ENCODE peak calls at places on chromosomes 16 and 17, in four cellular contexts. L is HepG2, G is GM12878, B is H1. W is an unnamed sample. For H3K36me3, the result is how much of the 10 kb centered on the place peaks cover.

GRCh38 chr17:28901866-28902818 is 737 bp downstream of the DHRS13 start:
- DNase-seq in B (no peak), L (no peak), G (no peak), W (no peak)

GRCh38 chr16:3009568-3010390 is 2.9 kb upstream of the CLDN9 start:
- DNase-seq in L (no peak), G (no peak), B (peak), W (no peak)

GRCh38 chr16:19938536-19938935 is 53.9 kb upstream of the GPRC5B start:
- DNase-seq in G (no peak), L (no peak), B (no peak), W (no peak)

GRCh38 chr17:13597723-13598347 is 3.9 kb downstream of the HS3ST3A1 start:
- DNase-seq in G (no peak), B (no peak), L (peak), W (no peak)

GRCh38 chr16:64864232-64864803 is 257.5 kb downstream of the CDH11 start:
- DNase-seq in L (no peak), B (no peak), G (no peak), W (no peak)

GRCh38 chr16:88527186-88527936 is 42.8 kb upstream of the ZC3H18 start:
- DNase-seq in L (peak), B (peak), G (no peak), W (no peak)

GRCh38 chr16:83475108-83475507 is 332.7 kb upstream of the HSBP1 start:
- DNase-seq in B (no peak), G (no peak), L (no peak), W (no peak)

GRCh38 chr17:79053251-79053925 is 21.2 kb upstream of the ENGASE start:
- DNase-seq in B (no peak), G (no peak), L (no peak), W (no peak)

GRCh38 chr17:82495844-82496528 is 23.5 kb upstream of the FOXK2 start:
- DNase-seq in G (no peak), L (peak), B (peak), W (no peak)

GRCh38 chr17:3888343-3889171 is 4.3 kb downstream of the CAMKK1 start:
- DNase-seq in G (no peak), B (peak), L (no peak), W (no peak)

GRCh38 chr17:50133769-50134099 is 3.8 kb upstream of the SAMD14 start:
- DNase-seq in G (no peak), B (no peak), L (no peak), W (no peak)

GRCh38 chr16:69610356-69610755 is 44.6 kb downstream of the NFAT5 start:
- DNase-seq in B (no peak), L (no peak), G (no peak), W (peak)

GRCh38 chr17:57875109-57876022 is 25.5 kb upstream of the MRPS23 start:
- DNase-seq in G (no peak), B (peak), L (peak), W (no peak)

GRCh38 chr17:78838574-78839005 is 2.0 kb downstream of the USP36 start:
- DNase-seq in G (no peak), B (no peak), L (peak), W (no peak)

GRCh38 chr17:76658387-76658705 is 14.8 kb upstream of the ST6GALNAC1 start:
- DNase-seq in B (no peak), L (no peak), G (no peak), W (no peak)

GRCh38 chr16:82364690-82365089 is 194.7 kb upstream of the MPHOSPH6 start:
- DNase-seq in B (no peak), G (no peak), L (peak), W (no peak)

GRCh38 chr17:81984773-81985410 is 7.5 kb downstream of the ASPSCR1 start:
- DNase-seq in G (no peak), L (no peak), B (no peak), W (no peak)

GRCh38 chr17:11097121-11097520 is 143.9 kb upstream of the SHISA6 start:
- DNase-seq in G (no peak), B (no peak), L (no peak), W (no peak)

GRCh38 chr16:14489460-14489859 is 140.6 kb downstream of the PARN start:
- DNase-seq in L (peak), B (no peak), G (no peak), W (no peak)

GRCh38 chr17:30454635-30455034 is 22.6 kb upstream of the GOSR1 start:
- DNase-seq in G (no peak), L (no peak), B (no peak), W (no peak)

GRCh38 chr17:19386276-19386863 is 620 bp downstream of the MFAP4 start:
- DNase-seq in G (no peak), B (no peak), L (no peak), W (no peak)

GRCh38 chr17:30336369-30337171 is 2.7 kb upstream of the TMIGD1 start:
- DNase-seq in G (no peak), B (peak), L (peak), W (peak)

GRCh38 chr16:85650864-85651811 is 37.6 kb downstream of the GINS2 start:
- DNase-seq in B (no peak), G (no peak), L (no peak), W (no peak)

GRCh38 chr16:56192971-56193936 is 2.0 kb downstream of the GNAO1 start:
- DNase-seq in B (no peak), G (no peak), L (no peak), W (no peak)

GRCh38 chr16:65278874-65279273 is 157.0 kb upstream of the CDH11 start:
- DNase-seq in L (no peak), B (no peak), G (no peak), W (no peak)

GRCh38 chr17:82228842-82229685 is at the start of gene SLC16A3:
- DNase-seq in L (no peak), B (peak), G (no peak), W (no peak)

GRCh38 chr17:48596000-48596734 is 2.6 kb upstream of the HOXB5 start:
- DNase-seq in L (no peak), G (no peak), B (no peak), W (no peak)

GRCh38 chr16:87392823-87393679 is 915 bp downstream of the MAP1LC3B start:
- DNase-seq in B (peak), G (no peak), L (no peak), W (no peak)

GRCh38 chr17:68182016-68182315 is 65.9 kb upstream of the AMZ2 start:
- DNase-seq in L (no peak), G (no peak), B (no peak), W (no peak)

GRCh38 chr16:76346210-76346609 is 69.0 kb downstream of the CNTNAP4 start:
- DNase-seq in G (no peak), B (no peak), L (no peak), W (no peak)

GRCh38 chr16:69859105-69859969 is 91.8 kb upstream of the CLEC18A start:
- DNase-seq in L (peak), G (no peak), B (peak), W (peak)

GRCh38 chr17:35286120-35286781 is 43.4 kb downstream of the SLFN5 start:
- DNase-seq in G (peak), B (no peak), L (no peak), W (no peak)

GRCh38 chr16:15523092-15523541 is 88.7 kb downstream of the BMERB1 start:
- DNase-seq in G (no peak), L (peak), B (no peak), W (no peak)

GRCh38 chr16:53775821-53776431 is 72.0 kb downstream of the FTO start:
- DNase-seq in G (no peak), B (no peak), L (peak), W (peak)

GRCh38 chr17:73257516-73257915 is 4.2 kb downstream of the CPSF4L start:
- DNase-seq in B (no peak), L (no peak), G (no peak), W (no peak)

GRCh38 chr17:17305282-17305801 is 2.2 kb downstream of the NT5M start:
- DNase-seq in G (peak), L (peak), B (no peak), W (no peak)
- TF ChIP-seq SUZ12 in G (no peak), L (no peak), B (no peak), W (no peak)

DNA sequence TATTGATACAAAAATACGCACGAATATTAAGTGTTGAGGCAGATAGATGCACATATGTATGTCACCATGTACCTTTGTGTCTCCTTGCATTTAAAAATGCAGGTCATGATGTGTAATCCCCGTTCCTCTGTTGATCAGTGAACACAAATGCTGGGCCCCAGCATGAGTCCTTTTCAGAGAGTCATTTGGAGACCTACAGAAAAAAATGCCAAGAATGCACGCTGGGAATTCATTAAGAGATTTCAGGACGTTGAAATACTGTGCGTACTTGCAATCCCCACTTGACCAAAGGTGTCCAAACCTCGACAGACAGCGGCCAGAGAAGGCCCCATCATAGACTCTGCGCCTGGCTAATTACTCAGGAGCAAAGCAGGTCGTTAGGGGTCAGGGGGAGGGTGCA is 496.0 kb downstream of the MAF start:
- DNase-seq in B (no peak), G (no peak), L (no peak), W (peak)
- H3K36me3 ChIP-seq in B (under half), G (under half), L (under half), W (under half)

GRCh38 chr16:67922221-67922620 is 9.4 kb downstream of the CTRL start:
- DNase-seq in G (no peak), L (no peak), B (no peak), W (no peak)
- H3K9ac ChIP-seq in G (no peak), L (no peak), B (no peak), W (no peak)

GRCh38 chr16:9033125-9033830 is 58.2 kb upstream of the HAPSTR1 start:
- DNase-seq in L (peak), B (peak), G (no peak), W (peak)
- TF ChIP-seq SUZ12 in L (no peak), B (no peak), G (no peak), W (no peak)

DNA sequence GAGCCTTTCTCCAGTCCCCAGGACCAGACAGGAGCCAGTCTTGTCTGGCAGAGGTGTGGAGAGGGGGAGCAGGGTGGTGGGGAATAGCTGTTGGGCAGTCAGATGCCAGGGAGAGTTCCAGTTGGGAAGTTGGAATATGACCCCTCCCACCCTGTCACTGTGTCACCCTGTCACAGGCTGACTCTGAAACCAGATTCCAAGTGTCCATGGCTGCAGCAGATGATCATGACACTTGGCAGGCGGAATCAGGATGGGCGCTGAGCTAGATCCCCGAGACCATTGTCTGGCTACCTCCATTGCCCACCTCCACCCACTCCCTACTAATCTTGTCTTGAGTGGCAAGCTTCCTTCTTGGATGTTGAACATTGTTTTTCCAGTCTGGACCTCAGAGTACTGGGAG is 9.2 kb upstream of the NFATC3 start:
- DNase-seq in L (no peak), G (no peak), B (peak), W (no peak)
- H3K36me3 ChIP-seq in L (under half), G (under half), B (under half), W (half or more)

GRCh38 chr17:75481194-75482059 is 25.0 kb downstream of the TMEM94 start:
- DNase-seq in G (no peak), B (no peak), L (no peak), W (no peak)
- H3K9ac ChIP-seq in G (no peak), B (no peak), L (no peak), W (peak)

GRCh38 chr16:26665166-26665939 is 401.4 kb upstream of the C16orf82 start:
- DNase-seq in G (no peak), B (no peak), L (no peak), W (no peak)
- TF ChIP-seq SUZ12 in G (no peak), B (no peak), L (no peak), W (no peak)

GRCh38 chr16:30761928-30762902 is at the start of the genes CFAP119 and RNF40:
- DNase-seq in L (peak), G (peak), B (peak), W (peak)
- H3K36me3 ChIP-seq in L (under half), G (under half), B (under half), W (half or more)

GRCh38 chr17:8680850-8681174 is 50.3 kb upstream of the MYH10 start:
- DNase-seq in G (no peak), L (no peak), B (no peak), W (no peak)
- H3K9ac ChIP-seq in G (no peak), L (no peak), B (no peak), W (no peak)

W was measured in NT2/D1.